ENCODE peak calls at places on chromosomes 6 and 20, in seven cellular contexts. X, Y, Z, R, D, B and G are unnamed samples.

GRCh38 chr6:56669585-56669984 is 26.9 kb upstream of the DST start:
- DNase-seq in Z (no peak), B (no peak), D (no peak), X (no peak), R (no peak), Y (no peak), G (no peak)

GRCh38 chr20:10635476-10636208 is 38.2 kb downstream of the JAG1 start:
- DNase-seq in Y (no peak), B (no peak), X (no peak), R (no peak), Z (no peak), D (no peak), G (no peak)

GRCh38 chr6:111874030-111874425 is 776 bp upstream of the FYN start:
- DNase-seq in Z (no peak), R (no peak), B (no peak), X (peak; percentile 20), D (no peak), Y (no peak), G (no peak)

GRCh38 chr6:151065027-151065815 is 174.5 kb upstream of the AKAP12 start:
- DNase-seq in D (no peak), R (no peak), Z (no peak), X (no peak), Y (no peak), B (peak; percentile 33), G (no peak)

GRCh38 chr6:24831771-24832718 is 33.3 kb upstream of the ARMH2 start:
- DNase-seq in D (no peak), B (no peak), Z (no peak), Y (no peak), X (peak; percentile 40), R (no peak), G (no peak)

GRCh38 chr6:129370268-129370916 is 339.6 kb downstream of the ARHGAP18 start:
- DNase-seq in Z (no peak), X (peak; percentile 57), D (peak; percentile 32), Y (peak; percentile 23), R (peak; percentile 24), B (peak; percentile 54), G (peak; percentile 45)

GRCh38 chr20:41078329-41078728 is 49.7 kb downstream of the TOP1 start:
- DNase-seq in Y (peak; percentile 38), X (peak; percentile 53), Z (peak; percentile 21), D (peak; percentile 77), B (no peak), R (peak; percentile 30), G (no peak)

GRCh38 chr6:162728177-162728571 is 400 bp downstream of the PACRG start:
- DNase-seq in R (no peak), B (no peak), D (no peak), Y (no peak), X (no peak), Z (no peak), G (no peak)

GRCh38 chr6:17001188-17001587 is 100.7 kb upstream of the STMND1 start:
- DNase-seq in Z (no peak), D (no peak), X (peak; percentile 17), R (no peak), Y (no peak), B (no peak), G (no peak)

GRCh38 chr6:39897699-39898098 is 36.6 kb downstream of the MOCS1 start:
- DNase-seq in B (no peak), Y (no peak), D (no peak), X (no peak), Z (no peak), R (no peak), G (no peak)

GRCh38 chr6:90369024-90369519 is 72.4 kb upstream of the BACH2 start:
- DNase-seq in Y (peak; percentile 96), B (no peak), D (peak; percentile 20), X (peak; percentile 100), R (no peak), Z (peak; percentile 90), G (peak; percentile 99)

GRCh38 chr6:18388252-18388651 is 1.1 kb downstream of the RNF144B start:
- DNase-seq in D (no peak), Y (no peak), X (no peak), B (no peak), Z (no peak), R (no peak), G (no peak)

GRCh38 chr6:2450546-2450945 is 205.1 kb upstream of the GMDS start:
- DNase-seq in Z (no peak), R (peak; percentile 68), X (no peak), D (no peak), B (no peak), Y (no peak), G (no peak)

GRCh38 chr20:37651932-37652331 is 41.9 kb upstream of the CTNNBL1 start:
- DNase-seq in B (peak; percentile 65), D (peak; percentile 51), R (peak; percentile 68), Y (peak; percentile 43), Z (no peak), X (no peak), G (peak; percentile 36)

GRCh38 chr20:47283411-47283810 is 73.1 kb downstream of the ZMYND8 start:
- DNase-seq in B (no peak), Y (no peak), D (no peak), Z (no peak), X (no peak), R (no peak), G (no peak)

GRCh38 chr6:166417285-166417691 is 34.5 kb upstream of the MPC1 start:
- DNase-seq in Z (no peak), D (no peak), X (no peak), R (no peak), Y (no peak), B (no peak), G (no peak)

GRCh38 chr6:52231411-52232127 is 12.7 kb downstream of the IL17F start:
- DNase-seq in X (no peak), B (no peak), R (no peak), Y (no peak), D (no peak), Z (peak; percentile 55), G (no peak)

GRCh38 chr6:33276864-33277662 is at the start of gene B3GALT4:
- DNase-seq in B (peak; percentile 89), Z (peak; percentile 49), D (no peak), R (peak; percentile 92), X (peak; percentile 68), Y (peak; percentile 73), G (no peak)

GRCh38 chr20:53033176-53033575 is 61.0 kb downstream of the TSHZ2 start:
- DNase-seq in Z (no peak), B (no peak), D (no peak), X (no peak), Y (no peak), R (no peak), G (no peak)

GRCh38 chr20:39596554-39596953 is 634.4 kb downstream of the DHX35 start:
- DNase-seq in R (no peak), Y (no peak), X (no peak), Z (no peak), B (no peak), D (no peak), G (no peak)

GRCh38 chr6:87660226-87660886 is 41.7 kb downstream of the AKIRIN2 start:
- DNase-seq in B (no peak), X (peak; percentile 83), R (no peak), Y (no peak), Z (no peak), D (no peak), G (no peak)

DNA sequence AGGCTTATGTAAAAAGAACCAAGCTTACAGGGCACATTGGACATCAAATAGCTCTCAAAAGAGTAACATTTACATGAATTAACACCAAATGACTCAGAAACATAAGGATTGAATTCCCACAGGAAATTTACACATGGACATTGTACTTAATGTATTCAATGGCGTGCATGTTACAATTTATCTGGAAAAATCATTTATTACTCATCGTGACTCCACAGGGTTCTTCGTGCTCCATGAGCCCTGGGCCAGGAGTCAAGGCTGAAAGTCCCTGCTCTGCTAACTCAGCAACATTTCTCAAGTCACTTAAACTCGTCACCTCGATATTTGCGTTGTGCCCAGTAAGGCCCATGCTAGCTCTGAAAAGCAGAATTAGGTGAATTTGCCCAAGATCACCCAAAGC is 158.5 kb downstream of the PHACTR1 start:
- DNase-seq in Z (no peak), X (no peak), R (no peak), B (no peak), Y (no peak), D (no peak), G (no peak)
- TF ChIP-seq RAD21 in Z (no peak), X (no peak), R (no peak), B (no peak), Y (no peak), D (no peak), G (no peak)

DNA sequence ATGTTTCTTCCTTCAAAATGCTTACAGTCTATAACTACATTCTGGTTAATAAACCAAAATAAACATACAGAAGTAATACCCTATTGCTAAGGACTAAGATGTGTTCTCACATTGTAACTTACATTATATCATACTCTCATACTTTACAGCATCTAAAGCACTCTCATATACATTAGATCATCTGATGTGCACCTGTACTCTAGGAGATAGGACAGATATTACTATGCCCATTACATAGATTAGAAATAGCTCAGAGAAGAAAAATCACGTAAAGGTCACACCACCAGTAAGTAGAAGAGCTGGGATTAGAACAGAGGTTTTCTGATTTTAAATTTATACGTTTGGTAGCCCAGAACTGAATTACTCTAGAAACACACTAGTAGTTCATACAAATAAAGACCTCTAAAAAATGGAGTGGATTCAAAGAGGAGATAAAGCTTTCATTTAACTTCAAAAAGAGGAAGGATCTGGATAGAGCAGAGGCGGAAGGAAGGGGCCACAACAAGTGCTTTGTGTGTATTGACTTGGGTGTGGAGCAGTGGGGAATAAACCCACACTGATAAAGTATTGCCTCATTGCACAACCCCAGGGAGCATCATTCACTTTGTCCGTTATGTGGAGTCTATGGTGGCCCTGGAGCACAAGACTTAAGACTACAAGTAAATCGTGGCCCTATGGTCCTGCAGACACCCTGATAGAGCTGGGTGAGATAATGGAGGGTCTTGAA is 30.9 kb downstream of the SLC2A12 start:
- DNase-seq in R (no peak), Z (no peak), D (no peak), Y (no peak), B (no peak), X (no peak), G (no peak)
- TF ChIP-seq RAD21 in R (no peak), Z (no peak), D (no peak), Y (no peak), B (no peak), X (no peak), G (no peak)

GRCh38 chr6:27280064-27280539 is 32.0 kb downstream of the POM121L2 start:
- DNase-seq in R (peak; percentile 31), B (peak; percentile 82), Y (peak; percentile 72), X (peak; percentile 53), D (peak; percentile 65), Z (no peak), G (peak; percentile 45)
- TF ChIP-seq RAD21 in R (no peak), B (no peak), Y (no peak), X (no peak), D (no peak), Z (no peak), G (no peak)

GRCh38 chr6:170080828-170081368 is 210.0 kb downstream of the DLL1 start:
- DNase-seq in X (no peak), Y (no peak), D (no peak), Z (no peak), B (peak; percentile 36), R (no peak), G (no peak)
- TF ChIP-seq RAD21 in X (no peak), Y (no peak), D (no peak), Z (no peak), B (no peak), R (no peak), G (no peak)

DNA sequence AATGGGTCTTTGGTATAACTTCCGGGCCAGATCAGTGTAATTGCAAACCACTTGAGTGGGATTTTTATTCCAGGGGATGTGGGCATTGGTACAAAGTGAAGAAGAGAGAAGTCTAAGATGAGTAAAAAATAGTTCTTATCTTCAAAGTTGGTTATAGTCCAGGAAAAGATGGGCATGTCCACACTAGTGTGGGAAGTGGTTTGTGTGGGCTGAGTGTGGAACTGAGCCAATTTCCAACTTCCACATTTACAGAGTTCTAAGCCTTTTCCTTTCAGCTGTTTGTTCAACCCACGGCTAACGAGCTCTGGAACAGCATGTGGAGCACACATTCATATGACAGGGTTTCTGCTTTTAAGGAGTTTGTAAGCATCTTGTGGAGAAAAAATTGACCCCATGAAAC is 72.3 kb upstream of the IFNGR1 start:
- DNase-seq in D (no peak), B (no peak), R (no peak), X (peak; percentile 12), Y (no peak), Z (no peak), G (no peak)
- TF ChIP-seq RAD21 in D (no peak), B (no peak), R (no peak), X (no peak), Y (no peak), Z (no peak), G (no peak)